ENCODE peak calls at places on chromosomes 2 and 18, in eight cellular contexts. E, L, H, F, C, J, S and Q are unnamed samples.
A peak's percentile ranks its signal among the peaks of the same experiment; 100 is the strongest.

GRCh38 chr2:44244135-44244871 is 31.0 kb upstream of the SLC3A1 start:
- DNase-seq in C (peak; percentile 79), F (peak; percentile 13), J (peak; percentile 54), H (peak; percentile 56), L (peak; percentile 75), S (no peak), E (peak; percentile 90), Q (peak; percentile 89)

GRCh38 chr2:75716406-75716805 is 5.7 kb upstream of the GCFC2 start:
- DNase-seq in F (no peak), E (no peak), L (no peak), S (no peak), J (no peak), C (no peak), H (no peak), Q (peak; percentile 21)

GRCh38 chr2:39837856-39838453 is 58.9 kb upstream of the THUMPD2 start:
- DNase-seq in S (no peak), E (peak; percentile 86), F (no peak), L (peak; percentile 63), C (peak; percentile 78), J (no peak), H (peak; percentile 41), Q (peak; percentile 11)

GRCh38 chr18:22465859-22466602 is 48.3 kb upstream of the CTAGE1 start:
- DNase-seq in S (no peak), C (no peak), F (no peak), E (peak; percentile 51), H (no peak), J (peak; percentile 10), L (peak; percentile 61), Q (no peak)

GRCh38 chr2:117714761-117715160 is 99.7 kb upstream of the DDX18 start:
- DNase-seq in E (no peak), S (no peak), L (no peak), C (no peak), H (no peak), F (no peak), J (no peak), Q (no peak)

GRCh38 chr2:219230201-219230540 is 565 bp downstream of the ANKZF1 start:
- DNase-seq in F (no peak), J (peak; percentile 34), H (peak; percentile 66), E (peak; percentile 80), C (peak; percentile 74), L (peak; percentile 47), S (peak; percentile 77), Q (no peak)

GRCh38 chr2:193868833-193869232 is 1674.1 kb upstream of the TMEFF2 start:
- DNase-seq in S (no peak), L (no peak), J (no peak), E (peak; percentile 84), H (no peak), C (no peak), F (no peak), Q (peak; percentile 84)

GRCh38 chr2:26561918-26562810 is 79.0 kb downstream of the CIB4 start:
- DNase-seq in S (peak; percentile 79), C (no peak), H (peak; percentile 71), L (no peak), J (peak; percentile 17), E (peak; percentile 92), F (peak; percentile 4), Q (no peak)

GRCh38 chr2:188894028-188894427 is 80.1 kb upstream of the COL3A1 start:
- DNase-seq in C (no peak), S (no peak), L (no peak), E (no peak), J (no peak), F (no peak), H (no peak), Q (no peak)

GRCh38 chr2:15189236-15189635 is 371.9 kb downstream of the NBAS start:
- DNase-seq in C (no peak), F (no peak), L (peak; percentile 12), E (no peak), J (no peak), H (no peak), S (no peak), Q (no peak)

GRCh38 chr18:58900015-58900649 is 35.5 kb downstream of the ZNF532 start:
- DNase-seq in C (no peak), L (no peak), S (no peak), F (no peak), J (no peak), E (no peak), H (peak; percentile 56), Q (no peak)

GRCh38 chr18:63890950-63891304 is 3.4 kb downstream of the SERPINB2 start:
- DNase-seq in L (peak; percentile 16), J (no peak), S (no peak), H (no peak), E (peak; percentile 79), F (no peak), C (no peak), Q (peak; percentile 3)

GRCh38 chr2:186544255-186544675 is 45.6 kb upstream of the ITGAV start:
- DNase-seq in L (no peak), H (no peak), C (no peak), F (no peak), S (no peak), E (peak; percentile 81), J (no peak), Q (peak; percentile 59)